ENCODE peak calls at places on chromosomes 2 and 18, in nine cellular contexts. One of them, this sample, is unnamed.

GRCh38 chr2:119260636-119261497 is 37.2 kb downstream of the STEAP3 start:
- DNase-seq in HTR-8/SVneo: no peak
- DNase-seq in DMS79: no peak
- DNase-seq in nephron progenitor cell: no peak
- DNase-seq in neuronal stem cell: no peak
- DNase-seq in CD8-positive, alpha-beta T cell: no peak
- DNase-seq in KG1: no peak
- DNase-seq in CD4-positive, alpha-beta memory T cell: no peak
- DNase-seq in erythroblast: no peak
- DNase-seq in this sample: no peak

GRCh38 chr2:2636813-2637212 is 305.7 kb upstream of the MYT1L start:
- DNase-seq in KG1: no peak
- DNase-seq in CD4-positive, alpha-beta memory T cell: no peak
- DNase-seq in HTR-8/SVneo: no peak
- DNase-seq in CD8-positive, alpha-beta T cell: no peak
- DNase-seq in erythroblast: no peak
- DNase-seq in DMS79: no peak
- DNase-seq in neuronal stem cell: no peak
- DNase-seq in nephron progenitor cell: no peak
- DNase-seq in this sample: no peak

GRCh38 chr2:62475172-62476011 is 30.6 kb downstream of the TMEM17 start:
- DNase-seq in KG1: peak; percentile 3
- DNase-seq in HTR-8/SVneo: no peak
- DNase-seq in CD4-positive, alpha-beta memory T cell: no peak
- DNase-seq in CD8-positive, alpha-beta T cell: no peak
- DNase-seq in erythroblast: no peak
- DNase-seq in DMS79: peak; percentile 54
- DNase-seq in nephron progenitor cell: peak; percentile 24
- DNase-seq in neuronal stem cell: peak; percentile 35
- DNase-seq in this sample: no peak

GRCh38 chr2:12416600-12416999 is 300.1 kb upstream of the TRIB2 start:
- DNase-seq in CD4-positive, alpha-beta memory T cell: peak; percentile 70
- DNase-seq in KG1: no peak
- DNase-seq in CD8-positive, alpha-beta T cell: peak; percentile 53
- DNase-seq in DMS79: no peak
- DNase-seq in HTR-8/SVneo: no peak
- DNase-seq in neuronal stem cell: no peak
- DNase-seq in nephron progenitor cell: no peak
- DNase-seq in erythroblast: peak; percentile 77
- DNase-seq in this sample: no peak

GRCh38 chr18:63887424-63887823 is at the start of gene SERPINB2:
- DNase-seq in HTR-8/SVneo: no peak
- DNase-seq in DMS79: no peak
- DNase-seq in CD4-positive, alpha-beta memory T cell: no peak
- DNase-seq in erythroblast: no peak
- DNase-seq in KG1: no peak
- DNase-seq in neuronal stem cell: no peak
- DNase-seq in nephron progenitor cell: no peak
- DNase-seq in CD8-positive, alpha-beta T cell: no peak
- DNase-seq in this sample: no peak

GRCh38 chr2:177553176-177553909 is 160.8 kb downstream of the AGPS start:
- DNase-seq in KG1: peak; percentile 44
- DNase-seq in erythroblast: peak; percentile 66
- DNase-seq in nephron progenitor cell: no peak
- DNase-seq in neuronal stem cell: no peak
- DNase-seq in CD8-positive, alpha-beta T cell: no peak
- DNase-seq in HTR-8/SVneo: no peak
- DNase-seq in DMS79: no peak
- DNase-seq in CD4-positive, alpha-beta memory T cell: no peak
- DNase-seq in this sample: no peak

GRCh38 chr2:188811522-188811921 is 162.7 kb upstream of the COL3A1 start:
- DNase-seq in CD8-positive, alpha-beta T cell: no peak
- DNase-seq in HTR-8/SVneo: no peak
- DNase-seq in erythroblast: no peak
- DNase-seq in DMS79: no peak
- DNase-seq in nephron progenitor cell: no peak
- DNase-seq in neuronal stem cell: no peak
- DNase-seq in CD4-positive, alpha-beta memory T cell: no peak
- DNase-seq in KG1: no peak
- DNase-seq in this sample: no peak

GRCh38 chr2:188204830-188205229 is 86.8 kb upstream of the GULP1 start:
- DNase-seq in KG1: no peak
- DNase-seq in neuronal stem cell: no peak
- DNase-seq in DMS79: no peak
- DNase-seq in erythroblast: no peak
- DNase-seq in HTR-8/SVneo: no peak
- DNase-seq in CD4-positive, alpha-beta memory T cell: no peak
- DNase-seq in CD8-positive, alpha-beta T cell: no peak
- DNase-seq in nephron progenitor cell: no peak
- DNase-seq in this sample: no peak

GRCh38 chr2:110755494-110756078 is 23.2 kb downstream of the ACOXL start:
- DNase-seq in CD4-positive, alpha-beta memory T cell: no peak
- DNase-seq in KG1: peak; percentile 8
- DNase-seq in DMS79: no peak
- DNase-seq in erythroblast: no peak
- DNase-seq in neuronal stem cell: no peak
- DNase-seq in HTR-8/SVneo: peak; percentile 25
- DNase-seq in nephron progenitor cell: no peak
- DNase-seq in CD8-positive, alpha-beta T cell: no peak
- DNase-seq in this sample: no peak

GRCh38 chr2:28589746-28590463 is 94.0 kb downstream of the PLB1 start:
- DNase-seq in CD8-positive, alpha-beta T cell: no peak
- DNase-seq in DMS79: no peak
- DNase-seq in erythroblast: no peak
- DNase-seq in nephron progenitor cell: no peak
- DNase-seq in HTR-8/SVneo: no peak
- DNase-seq in CD4-positive, alpha-beta memory T cell: no peak
- DNase-seq in neuronal stem cell: no peak
- DNase-seq in KG1: no peak
- DNase-seq in this sample: no peak

GRCh38 chr2:47056374-47056773 is 98.7 kb downstream of the STPG4 start:
- DNase-seq in CD4-positive, alpha-beta memory T cell: no peak
- DNase-seq in KG1: no peak
- DNase-seq in neuronal stem cell: no peak
- DNase-seq in CD8-positive, alpha-beta T cell: no peak
- DNase-seq in DMS79: no peak
- DNase-seq in nephron progenitor cell: no peak
- DNase-seq in HTR-8/SVneo: no peak
- DNase-seq in erythroblast: no peak
- DNase-seq in this sample: no peak

GRCh38 chr2:43370705-43371104 is 144.3 kb upstream of the ZFP36L2 start:
- DNase-seq in nephron progenitor cell: no peak
- DNase-seq in KG1: no peak
- DNase-seq in neuronal stem cell: no peak
- DNase-seq in CD8-positive, alpha-beta T cell: no peak
- DNase-seq in CD4-positive, alpha-beta memory T cell: no peak
- DNase-seq in erythroblast: no peak
- DNase-seq in HTR-8/SVneo: no peak
- DNase-seq in DMS79: no peak
- DNase-seq in this sample: no peak

GRCh38 chr18:45730832-45731545 is 7.0 kb downstream of the SLC14A1 start:
- DNase-seq in neuronal stem cell: no peak
- DNase-seq in DMS79: no peak
- DNase-seq in nephron progenitor cell: no peak
- DNase-seq in CD8-positive, alpha-beta T cell: no peak
- DNase-seq in erythroblast: no peak
- DNase-seq in HTR-8/SVneo: peak; percentile 22
- DNase-seq in KG1: no peak
- DNase-seq in CD4-positive, alpha-beta memory T cell: no peak
- DNase-seq in this sample: no peak

GRCh38 chr2:136404925-136405324 is 287.0 kb upstream of the CXCR4 start:
- DNase-seq in KG1: no peak
- DNase-seq in neuronal stem cell: no peak
- DNase-seq in erythroblast: no peak
- DNase-seq in nephron progenitor cell: no peak
- DNase-seq in CD8-positive, alpha-beta T cell: no peak
- DNase-seq in CD4-positive, alpha-beta memory T cell: no peak
- DNase-seq in DMS79: no peak
- DNase-seq in HTR-8/SVneo: no peak
- DNase-seq in this sample: no peak

GRCh38 chr2:128737546-128737826 is 418.8 kb upstream of the HS6ST1 start:
- DNase-seq in neuronal stem cell: no peak
- DNase-seq in DMS79: no peak
- DNase-seq in CD4-positive, alpha-beta memory T cell: no peak
- DNase-seq in erythroblast: no peak
- DNase-seq in CD8-positive, alpha-beta T cell: no peak
- DNase-seq in nephron progenitor cell: no peak
- DNase-seq in KG1: no peak
- DNase-seq in HTR-8/SVneo: no peak
- DNase-seq in this sample: no peak

GRCh38 chr2:62774555-62775366 is 69.2 kb downstream of the EHBP1 start:
- DNase-seq in erythroblast: peak; percentile 57
- DNase-seq in nephron progenitor cell: no peak
- DNase-seq in neuronal stem cell: peak; percentile 21
- DNase-seq in CD8-positive, alpha-beta T cell: peak; percentile 7
- DNase-seq in DMS79: peak; percentile 12
- DNase-seq in KG1: peak; percentile 47
- DNase-seq in HTR-8/SVneo: peak; percentile 22
- DNase-seq in CD4-positive, alpha-beta memory T cell: peak; percentile 29
- DNase-seq in this sample: peak; percentile 16

GRCh38 chr18:35392375-35392774 is 15.2 kb upstream of the ZNF396 start:
- DNase-seq in KG1: no peak
- DNase-seq in CD4-positive, alpha-beta memory T cell: no peak
- DNase-seq in neuronal stem cell: no peak
- DNase-seq in erythroblast: no peak
- DNase-seq in nephron progenitor cell: no peak
- DNase-seq in CD8-positive, alpha-beta T cell: no peak
- DNase-seq in HTR-8/SVneo: no peak
- DNase-seq in DMS79: no peak
- DNase-seq in this sample: no peak

GRCh38 chr2:231605607-231606091 is 13.0 kb downstream of the TEX44 start:
- DNase-seq in HTR-8/SVneo: no peak
- DNase-seq in erythroblast: peak; percentile 33
- DNase-seq in KG1: no peak
- DNase-seq in nephron progenitor cell: no peak
- DNase-seq in DMS79: no peak
- DNase-seq in CD4-positive, alpha-beta memory T cell: no peak
- DNase-seq in neuronal stem cell: no peak
- DNase-seq in CD8-positive, alpha-beta T cell: no peak
- DNase-seq in this sample: no peak

GRCh38 chr2:218284106-218284811 is 8.0 kb downstream of the TMBIM1 start:
- DNase-seq in HTR-8/SVneo: no peak
- DNase-seq in neuronal stem cell: no peak
- DNase-seq in CD8-positive, alpha-beta T cell: peak; percentile 57
- DNase-seq in erythroblast: peak; percentile 72
- DNase-seq in CD4-positive, alpha-beta memory T cell: peak; percentile 50
- DNase-seq in DMS79: no peak
- DNase-seq in KG1: no peak
- DNase-seq in nephron progenitor cell: no peak
- DNase-seq in this sample: no peak

GRCh38 chr2:68612765-68613519 is 30.4 kb upstream of the PROKR1 start:
- DNase-seq in erythroblast: no peak
- DNase-seq in DMS79: no peak
- DNase-seq in neuronal stem cell: no peak
- DNase-seq in HTR-8/SVneo: no peak
- DNase-seq in nephron progenitor cell: no peak
- DNase-seq in CD8-positive, alpha-beta T cell: no peak
- DNase-seq in CD4-positive, alpha-beta memory T cell: no peak
- DNase-seq in KG1: no peak
- DNase-seq in this sample: no peak

GRCh38 chr2:106868199-106868598 is 17.8 kb downstream of the ST6GAL2 start:
- DNase-seq in CD8-positive, alpha-beta T cell: no peak
- DNase-seq in CD4-positive, alpha-beta memory T cell: no peak
- DNase-seq in HTR-8/SVneo: no peak
- DNase-seq in KG1: no peak
- DNase-seq in neuronal stem cell: no peak
- DNase-seq in DMS79: no peak
- DNase-seq in nephron progenitor cell: peak; percentile 37
- DNase-seq in erythroblast: no peak
- DNase-seq in this sample: no peak

GRCh38 chr2:180761224-180761623 is 219.2 kb upstream of the UBE2E3 start:
- DNase-seq in CD4-positive, alpha-beta memory T cell: no peak
- DNase-seq in HTR-8/SVneo: peak; percentile 20
- DNase-seq in erythroblast: no peak
- DNase-seq in nephron progenitor cell: no peak
- DNase-seq in neuronal stem cell: no peak
- DNase-seq in DMS79: no peak
- DNase-seq in CD8-positive, alpha-beta T cell: no peak
- DNase-seq in KG1: no peak
- DNase-seq in this sample: no peak

GRCh38 chr18:36025025-36025424 is 42.3 kb downstream of the RPRD1A start:
- DNase-seq in nephron progenitor cell: no peak
- DNase-seq in CD8-positive, alpha-beta T cell: no peak
- DNase-seq in erythroblast: no peak
- DNase-seq in DMS79: no peak
- DNase-seq in KG1: no peak
- DNase-seq in neuronal stem cell: no peak
- DNase-seq in HTR-8/SVneo: no peak
- DNase-seq in CD4-positive, alpha-beta memory T cell: no peak
- DNase-seq in this sample: no peak

GRCh38 chr2:157853820-157854219 is 22.3 kb downstream of the ACVR1 start:
- DNase-seq in KG1: no peak
- DNase-seq in CD8-positive, alpha-beta T cell: no peak
- DNase-seq in CD4-positive, alpha-beta memory T cell: no peak
- DNase-seq in nephron progenitor cell: no peak
- DNase-seq in erythroblast: no peak
- DNase-seq in HTR-8/SVneo: no peak
- DNase-seq in neuronal stem cell: no peak
- DNase-seq in DMS79: no peak
- DNase-seq in this sample: no peak

GRCh38 chr2:67135201-67135600 is 261.9 kb upstream of the ETAA1 start:
- DNase-seq in KG1: no peak
- DNase-seq in erythroblast: no peak
- DNase-seq in CD4-positive, alpha-beta memory T cell: no peak
- DNase-seq in neuronal stem cell: no peak
- DNase-seq in HTR-8/SVneo: no peak
- DNase-seq in CD8-positive, alpha-beta T cell: no peak
- DNase-seq in DMS79: no peak
- DNase-seq in nephron progenitor cell: no peak
- DNase-seq in this sample: no peak

GRCh38 chr2:57906152-57906732 is 140.4 kb upstream of the VRK2 start:
- DNase-seq in HTR-8/SVneo: peak; percentile 62
- DNase-seq in CD8-positive, alpha-beta T cell: no peak
- DNase-seq in DMS79: no peak
- DNase-seq in neuronal stem cell: peak; percentile 44
- DNase-seq in CD4-positive, alpha-beta memory T cell: peak; percentile 21
- DNase-seq in nephron progenitor cell: peak; percentile 4
- DNase-seq in erythroblast: peak; percentile 55
- DNase-seq in KG1: peak; percentile 19
- DNase-seq in this sample: peak; percentile 16

This sample was measured in NT2/D1.